ENCODE peak calls at places on chromosomes 3 and 15, in five cellular contexts. A is HuH-7, V is AG08395, H is retina, U is frontal cortex. M is an unnamed sample.
A peak's percentile ranks its signal among the peaks of the same experiment; 100 is the strongest.

GRCh38 chr3:149339931-149340309 is 6.5 kb upstream of the TM4SF18 start:
- DNase-seq in A (no peak), V (peak; percentile 95), H (no peak), U (no peak), M (no peak)

GRCh38 chr3:88912294-88913014 is 195.0 kb upstream of the EPHA3 start:
- DNase-seq in A (no peak), V (no peak), H (peak; percentile 68), U (no peak), M (no peak)

GRCh38 chr15:64693134-64693533 is 82.3 kb downstream of the RBPMS2 start:
- DNase-seq in A (peak; percentile 36), V (peak; percentile 85), H (no peak), U (no peak), M (no peak)

GRCh38 chr3:140176526-140176925 is 241.5 kb downstream of the CLSTN2 start:
- DNase-seq in A (no peak), V (no peak), H (no peak), U (no peak), M (no peak)

GRCh38 chr15:23690450-23690852 is 3.3 kb upstream of the NDN start:
- DNase-seq in A (peak; percentile 84), V (peak; percentile 51), H (peak; percentile 74), U (peak; percentile 55), M (no peak)

GRCh38 chr3:122564155-122564912 is at the start of the genes DTX3L and PARP9:
- DNase-seq in A (peak; percentile 94), V (peak; percentile 91), H (peak; percentile 88), U (peak; percentile 83), M (peak; percentile 77)

GRCh38 chr3:117035785-117036184 is 326.2 kb downstream of the TUSC7 start:
- DNase-seq in A (no peak), V (peak; percentile 1), H (peak; percentile 25), U (no peak), M (no peak)

GRCh38 chr3:33063651-33064051 is 33.3 kb downstream of the GLB1 start:
- DNase-seq in A (no peak), V (peak; percentile 51), H (no peak), U (no peak), M (no peak)

GRCh38 chr3:132292062-132292461 is 25.1 kb upstream of the ACP3 start:
- DNase-seq in A (no peak), V (no peak), H (no peak), U (no peak), M (no peak)

GRCh38 chr3:182981038-182981380 is 671 bp upstream of the DCUN1D1 start:
- DNase-seq in A (no peak), V (no peak), H (no peak), U (peak; percentile 19), M (no peak)

GRCh38 chr3:129314757-129315385 is 36.2 kb downstream of the HMCES start:
- DNase-seq in A (peak; percentile 92), V (peak; percentile 93), H (peak; percentile 96), U (peak; percentile 93), M (no peak)

GRCh38 chr15:40549894-40550293 is 14.9 kb downstream of the CCDC32 start:
- DNase-seq in A (no peak), V (no peak), H (no peak), U (no peak), M (no peak)

GRCh38 chr3:16118396-16118795 is 56.1 kb upstream of the GALNT15 start:
- DNase-seq in A (no peak), V (no peak), H (no peak), U (no peak), M (no peak)

GRCh38 chr15:82660378-82660777 is 13.2 kb upstream of the CPEB1 start:
- DNase-seq in A (no peak), V (no peak), H (no peak), U (no peak), M (no peak)

GRCh38 chr15:66078196-66078928 is 175.2 kb downstream of the MEGF11 start:
- DNase-seq in A (no peak), V (no peak), H (no peak), U (no peak), M (no peak)

GRCh38 chr3:106860182-106860581 is 517.1 kb upstream of the CCDC54 start:
- DNase-seq in A (no peak), V (no peak), H (no peak), U (no peak), M (no peak)

GRCh38 chr3:46576-46975 is 150.0 kb upstream of the CHL1 start:
- DNase-seq in A (no peak), V (no peak), H (no peak), U (no peak), M (no peak)

GRCh38 chr3:8767667-8768363 is 1.6 kb downstream of the OXTR start:
- DNase-seq in A (no peak), V (no peak), H (peak; percentile 86), U (no peak), M (no peak)